ENCODE peak calls at places on chromosomes 13 and 19, in six cellular contexts. S is dermis microvascular lymphatic vessel endothelial cell; J is stimulated activated CD8-positive, alpha-beta memory T cell treated with anti-CD3 and anti-CD28 coated beads, Interleukin-15, amount 100 ng/mL, for 1 hour; I is activated CD8-positive, alpha-beta memory T cell treated with anti-CD3 and anti-CD28 coated beads, Interleukin-2, amount 10 ng/mL, durations not matched to agents 7 days and 5 days; M is activated CD4-positive, CD25-positive, alpha-beta regulatory T cell; B is Right ventricle myocardium superior. E is an unnamed sample.

GRCh38 chr13:33193428-33193974 is 92.1 kb downstream of the STARD13 start:
- DNase-seq in S (no peak), J (no peak), I (no peak), M (no peak), B (no peak), E (no peak)

GRCh38 chr19:31730270-31730669 is 381.0 kb upstream of the TSHZ3 start:
- DNase-seq in S (no peak), J (no peak), I (no peak), M (no peak), B (no peak), E (no peak)

GRCh38 chr19:48553676-48554384 is 1.9 kb downstream of the SULT2B1 start:
- DNase-seq in S (no peak), J (no peak), I (no peak), M (no peak), B (no peak), E (no peak)

GRCh38 chr13:80707000-80707983 is 366.4 kb upstream of the SPRY2 start:
- DNase-seq in S (no peak), J (no peak), I (no peak), M (no peak), B (no peak), E (no peak)

GRCh38 chr13:25267715-25268114 is 19.6 kb downstream of the MTMR6 start:
- DNase-seq in S (peak), J (no peak), I (no peak), M (no peak), B (no peak), E (no peak)

GRCh38 chr13:111668451-111668850 is 348.0 kb downstream of the TEX29 start:
- DNase-seq in S (no peak), J (no peak), I (no peak), M (no peak), B (no peak), E (no peak)

GRCh38 chr13:29162638-29163037 is 342.5 kb downstream of the MTUS2 start:
- DNase-seq in S (no peak), J (no peak), I (no peak), M (no peak), B (no peak), E (no peak)

GRCh38 chr19:52533901-52534300 is 6.4 kb downstream of the ZNF808 start:
- DNase-seq in S (no peak), J (no peak), I (no peak), M (no peak), B (peak), E (peak)

GRCh38 chr13:27172495-27172842 is 858 bp upstream of the USP12 start:
- DNase-seq in S (no peak), J (no peak), I (peak), M (no peak), B (no peak), E (no peak)

GRCh38 chr19:34596115-34596514 is 80.8 kb downstream of the SCGB2B2 start:
- DNase-seq in S (no peak), J (no peak), I (no peak), M (no peak), B (no peak), E (peak)

E was measured in heart left ventricle.